ENCODE peak calls at places on chromosomes 1 and 21, in five cellular contexts. Q is B cell, O is GM20000, E is T-helper 1 cell, H is hippocampal formation. M is an unnamed sample.

GRCh38 chr1:25037174-25038074 is 107.3 kb upstream of the RUNX3 start:
- DNase-seq in Q (peak; percentile 81), O (peak; percentile 71), E (peak; percentile 34), H (no peak), M (peak; percentile 73)

GRCh38 chr1:156894711-156895407 is 1.3 kb downstream of the PEAR1 start:
- DNase-seq in Q (no peak), O (no peak), E (no peak), H (no peak), M (no peak)

GRCh38 chr1:161676958-161677689 is 14.2 kb downstream of the FCGR2B start:
- DNase-seq in Q (no peak), O (no peak), E (no peak), H (no peak), M (no peak)

GRCh38 chr21:37348664-37349063 is 17.9 kb upstream of the DYRK1A start:
- DNase-seq in Q (no peak), O (no peak), E (no peak), H (no peak), M (peak; percentile 48)

GRCh38 chr21:34220556-34221195 is 143.1 kb upstream of the KCNE2 start:
- DNase-seq in Q (no peak), O (no peak), E (no peak), H (no peak), M (no peak)

GRCh38 chr1:17438176-17438976 is 1.1 kb downstream of the RCC2 start:
- DNase-seq in Q (peak; percentile 83), O (peak; percentile 85), E (peak; percentile 54), H (peak; percentile 67), M (peak; percentile 87)

GRCh38 chr1:27816921-27817630 is 13.5 kb upstream of the PPP1R8 start:
- DNase-seq in Q (no peak), O (no peak), E (no peak), H (no peak), M (no peak)

GRCh38 chr1:242690849-242691602 is 166.5 kb upstream of the PLD5 start:
- DNase-seq in Q (no peak), O (no peak), E (no peak), H (no peak), M (no peak)

GRCh38 chr1:63615809-63616420 is 22.7 kb downstream of the PGM1 start:
- DNase-seq in Q (peak; percentile 58), O (peak; percentile 57), E (peak; percentile 25), H (peak; percentile 34), M (peak; percentile 68)

GRCh38 chr21:36641346-36641745 is 57.6 kb upstream of the SIM2 start:
- DNase-seq in Q (no peak), O (no peak), E (no peak), H (no peak), M (no peak)

GRCh38 chr21:35102488-35103407 is 53.6 kb upstream of the RUNX1 start:
- DNase-seq in Q (peak; percentile 68), O (peak; percentile 44), E (peak; percentile 8), H (peak; percentile 16), M (peak; percentile 80)

GRCh38 chr1:174413632-174414031 is 34.1 kb upstream of the GPR52 start:
- DNase-seq in Q (no peak), O (no peak), E (no peak), H (no peak), M (no peak)

GRCh38 chr1:157193702-157194391 is 55.7 kb upstream of the ETV3 start:
- DNase-seq in Q (peak; percentile 64), O (peak; percentile 75), E (no peak), H (peak; percentile 27), M (peak; percentile 62)

GRCh38 chr1:99264201-99265021 is at the start of gene PLPPR4:
- DNase-seq in Q (no peak), O (no peak), E (no peak), H (peak; percentile 13), M (no peak)

GRCh38 chr1:156103521-156103947 is 11.0 kb upstream of the LMNA start:
- DNase-seq in Q (no peak), O (no peak), E (peak; percentile 54), H (no peak), M (no peak)

GRCh38 chr1:226814751-226815496 is 55.5 kb upstream of the PSEN2 start:
- DNase-seq in Q (no peak), O (no peak), E (no peak), H (no peak), M (no peak)

GRCh38 chr1:22350987-22351756 is 100.5 kb upstream of the ZBTB40 start:
- DNase-seq in Q (no peak), O (no peak), E (no peak), H (no peak), M (no peak)

GRCh38 chr1:6962390-6962955 is 177.2 kb downstream of the CAMTA1 start:
- DNase-seq in Q (peak; percentile 41), O (peak; percentile 63), E (peak; percentile 6), H (no peak), M (peak; percentile 66)

GRCh38 chr1:86825294-86825693 is 88.6 kb downstream of the SELENOF start:
- DNase-seq in Q (no peak), O (no peak), E (no peak), H (no peak), M (no peak)

GRCh38 chr1:207002731-207003146 is 29.8 kb downstream of the C1orf116 start:
- DNase-seq in Q (no peak), O (no peak), E (no peak), H (no peak), M (no peak)

GRCh38 chr1:57599233-57599994 is 175.6 kb upstream of the DAB1 start:
- DNase-seq in Q (no peak), O (no peak), E (no peak), H (no peak), M (no peak)

GRCh38 chr1:156510709-156511108 is 10.1 kb upstream of the MEF2D start:
- DNase-seq in Q (no peak), O (no peak), E (no peak), H (peak; percentile 74), M (no peak)

GRCh38 chr1:161915051-161915503 is 108.6 kb downstream of the OLFML2B start:
- DNase-seq in Q (no peak), O (peak; percentile 42), E (no peak), H (no peak), M (no peak)

GRCh38 chr1:161313554-161314200 is 504 bp upstream of the SDHC start:
- DNase-seq in Q (no peak), O (no peak), E (no peak), H (peak; percentile 55), M (no peak)

GRCh38 chr21:16708431-16708830 is 804.4 kb upstream of the CXADR start:
- DNase-seq in Q (no peak), O (no peak), E (no peak), H (no peak), M (no peak)

M was measured in OCI-LY7.